ENCODE peak calls at places on chromosome 5, in ten cellular contexts. X is tibial nerve, F is A549, U is NB4, D is HCT116, K is breast epithelium, N is uterus, C is H54, S is upper lobe of left lung, G is IMR-90. Q is an unnamed sample.

GRCh38 chr5:150411245-150411979 is 1.3 kb downstream of the CD74 start:
- DNase-seq in X (peak), F (no peak), U (peak), D (no peak), K (no peak), N (peak), C (no peak), S (peak), G (peak), Q (no peak)

GRCh38 chr5:82760856-82761255 is 316.3 kb downstream of the TMEM167A start:
- DNase-seq in X (no peak), F (no peak), U (no peak), D (no peak), K (no peak), N (no peak), C (no peak), S (no peak), G (no peak), Q (no peak)

GRCh38 chr5:150213530-150213929 is 23.7 kb downstream of the SLC6A7 start:
- DNase-seq in X (no peak), F (no peak), U (peak), D (no peak), K (no peak), N (no peak), C (no peak), S (no peak), G (peak), Q (no peak)

GRCh38 chr5:149732500-149733128 is 2.5 kb downstream of the PPARGC1B start:
- DNase-seq in X (no peak), F (no peak), U (no peak), D (no peak), K (no peak), N (peak), C (no peak), S (no peak), G (no peak), Q (no peak)

GRCh38 chr5:132052520-132052919 is 7.9 kb upstream of the IL3 start:
- DNase-seq in X (no peak), F (no peak), U (no peak), D (no peak), K (no peak), N (no peak), C (no peak), S (no peak), G (no peak), Q (no peak)

GRCh38 chr5:98349251-98349989 is 424.0 kb upstream of the RGMB start:
- DNase-seq in X (no peak), F (peak), U (peak), D (peak), K (no peak), N (no peak), C (peak), S (no peak), G (peak), Q (no peak)

GRCh38 chr5:129506092-129506491 is 46.0 kb downstream of the ADAMTS19 start:
- DNase-seq in X (no peak), F (no peak), U (no peak), D (no peak), K (no peak), N (no peak), C (no peak), S (no peak), G (peak), Q (no peak)

GRCh38 chr5:68134033-68134668 is 81.4 kb upstream of the PIK3R1 start:
- DNase-seq in X (no peak), F (no peak), U (peak), D (no peak), K (no peak), N (no peak), C (no peak), S (no peak), G (peak), Q (no peak)

GRCh38 chr5:95881833-95882232 is 59.3 kb upstream of the GLRX start:
- DNase-seq in X (no peak), F (no peak), U (no peak), D (no peak), K (no peak), N (no peak), C (no peak), S (no peak), G (no peak), Q (no peak)

GRCh38 chr5:81194633-81195333 is 38.3 kb upstream of the CKMT2 start:
- DNase-seq in X (peak), F (peak), U (peak), D (peak), K (peak), N (peak), C (peak), S (peak), G (peak), Q (peak)

GRCh38 chr5:89436464-89436863 is 553.5 kb upstream of the MEF2C start:
- DNase-seq in X (no peak), F (no peak), U (no peak), D (no peak), K (no peak), N (no peak), C (no peak), S (no peak), G (no peak), Q (no peak)

GRCh38 chr5:107337281-107337680 is 333.5 kb downstream of the EFNA5 start:
- DNase-seq in X (no peak), F (peak), U (no peak), D (peak), K (no peak), N (no peak), C (peak), S (no peak), G (no peak), Q (no peak)

GRCh38 chr5:67106626-67107342 is 89.8 kb downstream of the CD180 start:
- DNase-seq in X (no peak), F (no peak), U (no peak), D (no peak), K (no peak), N (no peak), C (no peak), S (no peak), G (no peak), Q (no peak)

GRCh38 chr5:136143763-136144162 is 11.1 kb downstream of the SMAD5 start:
- DNase-seq in X (no peak), F (no peak), U (no peak), D (no peak), K (no peak), N (no peak), C (no peak), S (no peak), G (no peak), Q (no peak)

GRCh38 chr5:169717298-169717697 is 80.2 kb downstream of the DOCK2 start:
- DNase-seq in X (no peak), F (no peak), U (peak), D (no peak), K (no peak), N (no peak), C (peak), S (peak), G (peak), Q (no peak)

GRCh38 chr5:158805195-158805594 is 294.5 kb downstream of the EBF1 start:
- DNase-seq in X (no peak), F (no peak), U (no peak), D (no peak), K (no peak), N (peak), C (no peak), S (no peak), G (no peak), Q (no peak)

GRCh38 chr5:73296772-73297171 is 123.8 kb downstream of the TMEM174 start:
- DNase-seq in X (no peak), F (no peak), U (peak), D (no peak), K (no peak), N (no peak), C (peak), S (no peak), G (peak), Q (no peak)

GRCh38 chr5:78717674-78718073 is 69.1 kb upstream of the LHFPL2 start:
- DNase-seq in X (no peak), F (no peak), U (no peak), D (no peak), K (no peak), N (no peak), C (no peak), S (no peak), G (peak), Q (no peak)

GRCh38 chr5:157521704-157522029 is 53.9 kb downstream of the ADAM19 start:
- DNase-seq in X (no peak), F (no peak), U (no peak), D (no peak), K (no peak), N (no peak), C (no peak), S (no peak), G (no peak), Q (no peak)

GRCh38 chr5:170986598-170986997 is 124.8 kb downstream of the RANBP17 start:
- DNase-seq in X (no peak), F (peak), U (peak), D (no peak), K (no peak), N (no peak), C (no peak), S (no peak), G (peak), Q (no peak)

GRCh38 chr5:1778138-1779020 is 21.3 kb downstream of the MRPL36 start:
- DNase-seq in X (no peak), F (no peak), U (no peak), D (no peak), K (peak), N (no peak), C (no peak), S (no peak), G (no peak), Q (no peak)

GRCh38 chr5:74517700-74518099 is 122.8 kb downstream of the ENC1 start:
- DNase-seq in X (no peak), F (no peak), U (no peak), D (no peak), K (no peak), N (no peak), C (peak), S (no peak), G (peak), Q (no peak)

DNA sequence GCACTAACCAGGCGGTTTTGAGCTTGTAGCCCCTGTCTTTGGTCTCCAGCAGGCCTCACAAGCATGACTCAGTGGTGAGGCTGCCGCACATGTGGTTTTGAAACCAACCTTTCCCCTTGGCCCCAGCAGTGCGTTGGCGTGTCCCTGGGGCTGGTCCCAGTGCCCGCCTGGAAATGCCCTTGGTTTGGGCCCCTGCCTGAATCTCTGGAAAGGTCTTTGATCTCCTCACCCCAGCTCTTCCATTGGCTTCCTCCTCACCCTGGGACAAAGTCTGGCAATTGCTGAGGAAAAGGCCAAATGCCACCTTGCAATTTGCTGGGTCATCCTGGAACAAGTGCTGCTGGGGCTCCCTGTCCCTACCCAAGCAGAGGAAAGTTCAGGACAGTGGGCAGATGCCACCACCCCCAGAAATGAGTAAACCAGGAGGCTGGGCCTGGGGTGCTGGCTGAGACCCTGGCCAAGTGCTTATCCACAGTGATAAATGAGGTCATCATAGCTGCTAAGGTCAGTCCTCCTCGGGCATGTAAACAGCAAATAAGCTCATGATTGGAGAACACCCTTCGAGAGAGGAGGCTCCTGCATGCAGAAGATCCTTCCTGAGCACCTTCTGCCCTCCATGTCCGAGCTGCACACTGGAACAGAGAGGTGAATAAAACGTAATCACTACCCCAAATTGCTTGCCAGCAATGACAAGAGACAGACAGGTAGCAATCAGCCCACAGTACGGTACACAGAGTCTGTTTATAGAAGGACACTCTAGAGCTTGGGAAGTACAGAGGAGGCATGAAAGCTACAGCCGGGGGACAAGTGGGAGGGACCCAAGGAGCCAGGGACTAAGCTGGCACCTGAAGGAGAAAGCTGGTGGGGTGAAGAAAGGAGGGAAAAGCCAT is 98.9 kb upstream of the CPEB4 start:
- DNase-seq in X (no peak), F (no peak), U (peak), D (peak), K (no peak), N (no peak), C (peak), S (peak), G (peak), Q (no peak)
- TF ChIP-seq POLR2A in X (no peak), F (no peak), U (no peak), D (no peak), K (no peak), N (no peak), C (no peak), S (no peak), G (no peak), Q (no peak)

GRCh38 chr5:217860-218456 is at the start of the genes CCDC127 and SDHA:
- DNase-seq in X (peak), F (peak), U (peak), D (peak), K (peak), N (peak), C (peak), S (peak), G (peak), Q (peak)
- TF ChIP-seq POLR2A in X (peak), F (peak), U (peak), D (peak), K (no peak), N (peak), C (peak), S (no peak), G (peak), Q (peak)

DNA sequence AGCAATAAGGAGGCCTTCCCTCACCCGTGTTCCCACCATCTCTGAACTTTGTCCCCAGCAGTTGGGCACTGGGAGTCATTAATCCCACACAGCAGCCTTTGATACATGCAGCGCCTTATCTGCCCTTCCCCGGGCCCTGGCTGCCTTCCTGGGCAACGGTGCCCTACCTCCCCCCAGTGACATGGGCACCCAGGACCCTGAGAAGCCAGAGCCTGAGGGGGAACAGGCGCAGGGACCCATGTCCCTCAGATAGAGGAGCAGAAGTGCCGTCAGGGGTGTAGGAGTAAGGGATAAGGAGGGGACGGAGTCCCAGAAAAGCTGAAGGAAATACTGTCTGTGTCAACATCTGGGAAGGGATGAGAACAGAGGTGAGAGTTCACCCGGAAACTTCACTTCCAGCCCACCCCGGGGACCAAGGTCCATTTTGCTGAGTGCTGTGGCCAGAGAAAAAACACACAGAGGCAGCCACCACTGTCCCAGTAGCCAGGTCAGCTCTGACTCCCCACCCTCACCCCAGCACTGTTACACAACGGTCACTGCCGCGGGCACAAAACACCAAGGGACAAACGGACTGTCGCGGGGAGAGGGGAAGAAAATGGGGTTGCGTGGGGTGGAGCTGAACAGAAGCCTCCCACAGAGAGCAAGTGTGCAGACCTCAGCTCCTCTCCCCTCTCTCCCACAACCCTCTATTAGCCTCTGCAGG is 3.8 kb downstream of the PCDH1 start:
- DNase-seq in X (no peak), F (no peak), U (no peak), D (no peak), K (peak), N (peak), C (no peak), S (no peak), G (no peak), Q (no peak)
- TF ChIP-seq POLR2A in X (no peak), F (no peak), U (no peak), D (no peak), K (no peak), N (no peak), C (no peak), S (no peak), G (no peak), Q (no peak)

GRCh38 chr5:8462565-8462964 is 593.6 kb downstream of the MTRR start:
- DNase-seq in X (no peak), F (no peak), U (no peak), D (no peak), K (no peak), N (no peak), C (no peak), S (no peak), G (no peak), Q (no peak)

GRCh38 chr5:8461543-8461942 is 592.6 kb downstream of the MTRR start:
- DNase-seq in X (no peak), F (no peak), U (no peak), D (no peak), K (no peak), N (no peak), C (no peak), S (no peak), G (no peak), Q (no peak)

GRCh38 chr5:8458038-8458383 is 589.1 kb downstream of the MTRR start:
- DNase-seq in X (no peak), F (no peak), U (no peak), D (no peak), K (no peak), N (no peak), C (no peak), S (peak), G (peak), Q (no peak)

GRCh38 chr5:8456846-8457186 is 587.9 kb downstream of the MTRR start:
- DNase-seq in X (no peak), F (no peak), U (no peak), D (no peak), K (no peak), N (no peak), C (no peak), S (no peak), G (peak), Q (no peak)

DNA sequence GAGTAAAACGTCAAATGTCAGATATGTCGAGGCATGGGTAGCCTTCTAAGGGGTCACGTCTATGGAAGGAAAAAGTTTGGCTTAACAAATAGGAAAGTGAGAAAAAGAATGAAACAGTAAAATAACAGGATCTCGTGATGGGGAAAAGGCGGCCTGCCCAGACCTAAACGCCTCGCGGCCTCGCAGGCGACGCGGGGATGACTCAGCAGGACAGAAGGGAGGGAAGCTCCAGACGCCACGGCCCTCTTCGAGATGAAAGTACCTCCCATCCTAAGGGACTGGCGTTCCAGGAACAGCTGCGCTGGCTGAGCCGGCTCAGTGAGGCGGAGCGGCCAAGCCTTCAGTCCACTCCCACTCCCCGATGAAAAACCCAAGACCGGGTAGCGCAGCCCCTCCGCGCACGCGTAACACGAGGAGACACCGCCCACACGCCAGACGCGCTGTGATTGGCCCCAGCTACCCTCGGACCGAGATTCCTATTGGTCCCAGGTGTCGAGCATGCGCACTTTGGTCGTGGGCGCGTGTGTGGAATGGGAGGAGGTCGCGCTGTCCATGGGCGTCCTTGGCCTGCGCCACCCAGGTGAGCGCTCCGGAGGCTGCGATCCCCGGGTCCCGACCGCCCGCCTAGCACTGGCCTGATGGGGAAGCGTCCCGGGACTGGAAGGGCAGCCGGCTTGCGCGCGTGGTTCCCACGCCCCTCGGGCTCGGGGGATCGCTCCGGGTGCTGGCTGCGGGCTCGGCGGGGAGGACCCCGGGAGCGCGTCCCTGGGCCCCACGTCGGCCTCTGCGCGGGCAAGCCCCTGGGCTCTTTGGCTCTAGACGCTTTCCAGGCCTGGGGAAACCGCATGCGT is 588.5 kb downstream of the MTRR start:
- DNase-seq in X (peak), F (peak), U (no peak), D (no peak), K (peak), N (peak), C (no peak), S (peak), G (peak), Q (no peak)
- TF ChIP-seq POLR2A in X (peak), F (no peak), U (no peak), D (no peak), K (no peak), N (peak), C (no peak), S (no peak), G (peak), Q (no peak)

GRCh38 chr5:112316006-112316405 is 103.1 kb downstream of the EPB41L4A start:
- DNase-seq in X (no peak), F (no peak), U (no peak), D (no peak), K (no peak), N (no peak), C (no peak), S (no peak), G (no peak), Q (no peak)
- TF ChIP-seq POLR2A in X (no peak), F (no peak), U (no peak), D (no peak), K (no peak), N (no peak), C (no peak), S (no peak), G (no peak), Q (no peak)

GRCh38 chr5:139383993-139384590 is 995 bp upstream of the SLC23A1 start:
- DNase-seq in X (no peak), F (no peak), U (no peak), D (no peak), K (no peak), N (no peak), C (no peak), S (no peak), G (no peak), Q (no peak)

GRCh38 chr5:139381837-139382361 is 1.2 kb downstream of the SLC23A1 start:
- DNase-seq in X (no peak), F (no peak), U (no peak), D (no peak), K (no peak), N (no peak), C (no peak), S (no peak), G (no peak), Q (no peak)

GRCh38 chr5:139382781-139383180 is 316 bp downstream of the SLC23A1 start:
- DNase-seq in X (no peak), F (no peak), U (no peak), D (no peak), K (peak), N (no peak), C (no peak), S (no peak), G (no peak), Q (no peak)

GRCh38 chr5:139383275-139383992 is at the start of gene SLC23A1:
- DNase-seq in X (no peak), F (peak), U (peak), D (no peak), K (no peak), N (no peak), C (no peak), S (no peak), G (peak), Q (no peak)

GRCh38 chr5:139382371-139382770 is 726 bp downstream of the SLC23A1 start:
- DNase-seq in X (no peak), F (no peak), U (no peak), D (no peak), K (no peak), N (no peak), C (no peak), S (no peak), G (no peak), Q (no peak)
- TF ChIP-seq POLR2A in X (no peak), F (no peak), U (no peak), D (no peak), K (no peak), N (no peak), C (no peak), S (no peak), G (no peak), Q (no peak)

GRCh38 chr5:139275536-139276297 is 17.8 kb upstream of the MATR3 start:
- DNase-seq in X (no peak), F (no peak), U (peak), D (no peak), K (no peak), N (no peak), C (no peak), S (no peak), G (no peak), Q (no peak)
- TF ChIP-seq POLR2A in X (no peak), F (no peak), U (no peak), D (no peak), K (no peak), N (no peak), C (no peak), S (no peak), G (no peak), Q (no peak)